ENCODE peak calls at places on chromosomes 1 and 21, in eight cellular contexts. J, M, D, R, Y, N, I and B are unnamed samples.

GRCh38 chr1:67307251-67308060 is at the start of gene IL12RB2:
- DNase-seq in J (peak), R (no peak), Y (no peak), N (peak), I (peak), D (peak), M (peak), B (no peak)

GRCh38 chr21:37619464-37619974 is 252.9 kb downstream of the DYRK1A start:
- DNase-seq in I (no peak), N (no peak), J (no peak), R (no peak), Y (no peak), M (no peak), D (no peak), B (no peak)

GRCh38 chr1:208161005-208161404 is 83.2 kb downstream of the PLXNA2 start:
- DNase-seq in I (no peak), M (no peak), N (no peak), Y (no peak), R (no peak), D (no peak), J (no peak), B (no peak)

GRCh38 chr1:1614204-1614953 is 921 bp upstream of the MIB2 start:
- DNase-seq in I (peak), M (peak), R (no peak), D (peak), Y (peak), J (peak), N (peak), B (no peak)

GRCh38 chr1:232962761-232963357 is 12.4 kb downstream of the NTPCR start:
- DNase-seq in M (no peak), I (no peak), R (no peak), D (no peak), N (no peak), J (no peak), Y (no peak), B (no peak)

GRCh38 chr1:221712776-221713431 is 29.0 kb downstream of the DUSP10 start:
- DNase-seq in D (peak), M (peak), Y (peak), N (peak), I (no peak), R (no peak), J (peak), B (peak)

GRCh38 chr1:17423781-17424245 is 15.7 kb downstream of the RCC2 start:
- DNase-seq in N (no peak), R (no peak), M (no peak), I (no peak), Y (no peak), J (no peak), D (no peak), B (no peak)

GRCh38 chr1:41752514-41753170 is 166.1 kb downstream of the HIVEP3 start:
- DNase-seq in I (no peak), J (no peak), R (no peak), D (no peak), M (no peak), Y (no peak), N (no peak), B (no peak)

GRCh38 chr1:27588256-27589232 is 15.4 kb downstream of the AHDC1 start:
- DNase-seq in R (no peak), J (no peak), D (no peak), I (no peak), N (no peak), M (no peak), Y (no peak), B (no peak)

GRCh38 chr1:173489149-173489600 is 12.0 kb downstream of the PRDX6 start:
- DNase-seq in I (peak), M (no peak), Y (peak), D (no peak), N (no peak), J (no peak), R (no peak), B (no peak)

GRCh38 chr1:101918277-101918676 is 78.4 kb downstream of the OLFM3 start:
- DNase-seq in D (no peak), N (no peak), I (no peak), M (no peak), R (no peak), Y (no peak), J (peak), B (no peak)

GRCh38 chr1:228021526-228022030 is 14.8 kb downstream of the WNT3A start:
- DNase-seq in M (peak), J (peak), Y (no peak), I (peak), R (no peak), N (no peak), D (no peak), B (no peak)

GRCh38 chr1:150332651-150333290 is 11.4 kb downstream of the PRPF3 start:
- DNase-seq in D (no peak), J (no peak), Y (no peak), M (no peak), I (no peak), R (no peak), N (no peak), B (no peak)

GRCh38 chr1:14437410-14437913 is 161.0 kb upstream of the KAZN start:
- DNase-seq in N (no peak), M (no peak), R (no peak), I (no peak), Y (no peak), D (no peak), J (no peak), B (no peak)

GRCh38 chr1:88079036-88079435 is 605.0 kb upstream of the PKN2 start:
- DNase-seq in R (no peak), J (peak), M (no peak), I (peak), D (no peak), N (no peak), Y (peak), B (no peak)

GRCh38 chr1:33248244-33248643 is 8.0 kb upstream of the ZNF362 start:
- DNase-seq in Y (peak), I (no peak), M (no peak), R (no peak), J (no peak), N (no peak), D (no peak), B (no peak)

GRCh38 chr1:38132681-38133080 is 86.1 kb upstream of the POU3F1 start:
- DNase-seq in J (no peak), I (no peak), M (no peak), Y (no peak), D (no peak), N (no peak), R (no peak), B (no peak)

GRCh38 chr1:14441302-14441741 is 157.2 kb upstream of the KAZN start:
- DNase-seq in N (no peak), R (no peak), I (no peak), M (no peak), Y (peak), D (no peak), J (no peak), B (no peak)

GRCh38 chr1:78427506-78427905 is 63.3 kb upstream of the PTGFR start:
- DNase-seq in D (no peak), I (no peak), M (no peak), Y (no peak), J (no peak), R (no peak), N (no peak), B (no peak)

GRCh38 chr1:160261526-160261877 is 847 bp downstream of the DCAF8 start:
- DNase-seq in Y (peak), M (peak), I (peak), D (peak), N (peak), R (no peak), J (peak), B (peak)

GRCh38 chr1:119937198-119937597 is 40.9 kb upstream of the ADAM30 start:
- DNase-seq in D (no peak), Y (no peak), R (no peak), J (no peak), M (no peak), I (no peak), N (no peak), B (no peak)

GRCh38 chr1:86201321-86201720 is 44.7 kb upstream of the COL24A1 start:
- DNase-seq in I (no peak), N (no peak), R (no peak), M (no peak), Y (no peak), D (no peak), J (no peak), B (no peak)

GRCh38 chr21:14646893-14647292 is 100.8 kb upstream of the SAMSN1 start:
- DNase-seq in N (no peak), I (no peak), M (no peak), R (no peak), Y (no peak), J (no peak), D (no peak), B (no peak)

GRCh38 chr1:204564835-204565234 is 48.6 kb downstream of the MDM4 start:
- DNase-seq in Y (no peak), N (no peak), I (no peak), R (no peak), J (no peak), M (peak), D (peak), B (no peak)

GRCh38 chr1:201731592-201731991 is 97.4 kb upstream of the IPO9 start:
- DNase-seq in M (no peak), N (no peak), D (no peak), Y (no peak), J (peak), I (no peak), R (no peak), B (no peak)

GRCh38 chr1:200977071-200977754 is 46.3 kb downstream of the KIF21B start:
- DNase-seq in R (no peak), N (no peak), Y (no peak), I (no peak), D (no peak), J (no peak), M (no peak), B (no peak)

GRCh38 chr1:173714759-173715537 is at the start of gene KLHL20:
- DNase-seq in N (peak), D (peak), R (peak), I (peak), M (peak), J (peak), Y (peak), B (peak)

GRCh38 chr1:66758247-66758755 is 6.0 kb downstream of the DYNLT5 start:
- DNase-seq in I (peak), Y (no peak), M (no peak), J (peak), D (no peak), N (no peak), R (no peak), B (no peak)

GRCh38 chr1:1622578-1623094 is 7.3 kb downstream of the MIB2 start:
- DNase-seq in R (no peak), Y (no peak), N (no peak), D (no peak), I (no peak), J (no peak), M (no peak), B (no peak)